ENCODE peak calls at places on chromosomes 7 and 10, in five cellular contexts. J is body of pancreas, T is cardiac muscle cell, B is WERI-Rb-1, Q is transverse colon. R is an unnamed sample.

GRCh38 chr10:132470306-132471124 is 67.1 kb upstream of the INPP5A start:
- DNase-seq in J (no peak), Q (peak; percentile 6), B (no peak), T (no peak), R (peak; percentile 68)

GRCh38 chr10:129622736-129623135 is 155.7 kb downstream of the MGMT start:
- DNase-seq in Q (no peak), T (no peak), B (no peak), J (no peak), R (no peak)

GRCh38 chr10:83603708-83604107 is 535.6 kb upstream of the GHITM start:
- DNase-seq in T (peak; percentile 57), B (no peak), J (no peak), Q (no peak), R (no peak)

GRCh38 chr10:75718996-75719395 is 287.6 kb downstream of the LRMDA start:
- DNase-seq in T (peak; percentile 6), Q (no peak), J (no peak), B (no peak), R (no peak)

GRCh38 chr7:86453454-86453853 is 190.3 kb upstream of the GRM3 start:
- DNase-seq in J (no peak), B (no peak), T (no peak), Q (no peak), R (no peak)

GRCh38 chr7:46844486-46844885 is 737.4 kb downstream of the TNS3 start:
- DNase-seq in J (no peak), T (peak; percentile 18), Q (no peak), B (no peak), R (no peak)

GRCh38 chr10:107081644-107082043 is 82.9 kb downstream of the SORCS1 start:
- DNase-seq in B (no peak), Q (no peak), J (no peak), T (no peak), R (no peak)

GRCh38 chr7:28072876-28073514 is 107.6 kb downstream of the JAZF1 start:
- DNase-seq in J (no peak), B (no peak), T (no peak), Q (no peak), R (no peak)

GRCh38 chr10:91137822-91138221 is 82.6 kb upstream of the PCGF5 start:
- DNase-seq in T (no peak), Q (no peak), B (peak; percentile 19), J (peak; percentile 78), R (no peak)

GRCh38 chr10:18658301-18658991 is 785 bp upstream of the ARL5B start:
- DNase-seq in T (peak; percentile 56), Q (peak; percentile 19), J (peak; percentile 57), B (no peak), R (no peak)

GRCh38 chr7:5425507-5426225 is 2.0 kb upstream of the TNRC18 start:
- DNase-seq in J (peak; percentile 79), B (peak; percentile 76), T (peak; percentile 91), Q (peak; percentile 69), R (peak; percentile 74)

GRCh38 chr10:58943234-58943633 is 233.2 kb upstream of the PHYHIPL start:
- DNase-seq in Q (no peak), J (no peak), T (no peak), B (no peak), R (no peak)

GRCh38 chr7:35970458-35970857 is 169.6 kb downstream of the SEPTIN7 start:
- DNase-seq in J (no peak), Q (no peak), B (no peak), T (no peak), R (no peak)

GRCh38 chr7:12094365-12094921 is 116.7 kb upstream of the TMEM106B start:
- DNase-seq in T (peak; percentile 11), Q (no peak), J (no peak), B (no peak), R (no peak)

GRCh38 chr10:85319150-85319549 is 990.8 kb downstream of the CCSER2 start:
- DNase-seq in T (no peak), B (peak; percentile 12), Q (no peak), J (no peak), R (no peak)

GRCh38 chr10:85319826-85320225 is 991.4 kb downstream of the CCSER2 start:
- DNase-seq in Q (no peak), T (no peak), J (peak; percentile 39), B (peak; percentile 18), R (no peak)

GRCh38 chr10:85315657-85316056 is 987.3 kb downstream of the CCSER2 start:
- DNase-seq in Q (no peak), J (no peak), T (no peak), B (no peak), R (no peak)

DNA sequence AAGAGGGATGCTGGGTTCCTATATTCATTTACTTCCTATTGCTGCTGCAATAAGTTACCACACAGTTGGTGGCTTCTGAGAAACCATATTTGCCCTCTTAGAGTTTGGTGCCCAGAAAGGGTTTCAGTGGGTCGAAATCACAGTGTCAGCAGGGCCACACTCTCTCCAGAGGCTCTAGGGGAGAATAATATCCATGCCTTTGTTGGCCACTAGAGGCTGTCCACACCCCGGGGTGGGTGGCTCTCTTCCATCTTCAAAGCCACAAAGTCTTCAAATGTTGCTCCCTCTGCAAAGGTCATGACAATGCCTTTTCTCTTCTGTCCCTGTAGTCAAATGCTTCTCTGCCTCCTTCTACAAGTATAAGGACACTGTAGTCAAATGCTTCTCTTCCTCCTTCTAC is 989.4 kb downstream of the CCSER2 start:
- DNase-seq in B (peak; percentile 42), Q (no peak), T (no peak), J (no peak), R (no peak)
- H3K4me3 ChIP-seq in B (no peak overlapping the region), Q (no peak overlapping the region), T (no peak overlapping the region), J (no peak overlapping the region), R (no peak overlapping the region)

DNA sequence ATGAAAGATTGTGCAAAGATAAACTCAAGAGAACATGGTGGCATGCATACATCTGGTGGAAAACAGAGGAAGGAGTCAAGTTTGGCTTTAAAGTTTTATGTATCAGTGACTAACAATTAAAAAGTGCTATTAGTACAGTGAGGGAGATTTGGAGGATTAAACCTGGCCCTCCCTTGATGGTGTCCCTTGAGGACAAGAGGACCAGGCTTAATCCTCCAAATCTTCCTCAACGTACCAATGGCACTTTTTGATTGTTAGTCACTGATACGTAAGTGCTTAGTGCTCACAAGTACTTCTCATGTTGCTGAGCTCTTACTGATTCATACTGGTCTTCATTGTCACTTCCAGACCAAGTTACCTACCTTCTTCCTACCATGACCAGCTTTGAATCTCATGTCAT is 47.2 kb upstream of the SEMA3E start:
- DNase-seq in J (no peak), Q (no peak), B (no peak), T (no peak), R (no peak)
- H3K27me3 ChIP-seq in J (no peaks in the 10 kb centered on the region), Q (no peaks in the 10 kb centered on the region), B (no peaks in the 10 kb centered on the region), T (no peaks in the 10 kb centered on the region), R (no peaks in the 10 kb centered on the region)

GRCh38 chr7:137343483-137343841 is at the start of gene PTN:
- DNase-seq in Q (peak; percentile 13), J (peak; percentile 17), B (peak; percentile 16), T (peak; percentile 53), R (no peak)
- H3K4me3 ChIP-seq in Q (no peak within 1 kb of the TSS), J (no peak within 1 kb of the TSS), B (peak within 1 kb of the TSS; percentile 36), T (peak within 1 kb of the TSS; percentile 44), R (no peak within 1 kb of the TSS)

DNA sequence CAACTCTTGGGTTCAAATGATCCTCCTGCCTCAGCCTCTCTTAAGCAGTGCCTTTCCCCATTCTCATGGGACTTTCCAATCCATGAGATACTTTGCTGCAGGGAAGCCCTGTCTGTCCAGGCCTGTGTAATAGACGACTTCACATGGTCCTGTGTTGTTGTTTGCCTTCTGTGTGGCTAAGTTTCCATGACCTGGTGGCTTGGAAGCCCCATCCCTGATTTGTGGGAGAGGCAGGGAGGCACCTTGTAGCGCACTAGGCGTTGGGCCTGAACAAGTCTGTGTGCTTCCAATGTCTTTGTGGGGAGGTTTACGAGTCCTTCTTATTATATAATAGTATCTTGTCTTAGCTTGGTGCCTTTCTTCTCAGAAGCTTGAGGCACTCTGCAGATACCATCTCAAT is 49.1 kb downstream of the TCF7L2 start:
- DNase-seq in J (no peak), B (no peak), T (no peak), Q (no peak), R (no peak)
- H3K27me3 ChIP-seq in J (no peaks in the 10 kb centered on the region), B (no peaks in the 10 kb centered on the region), T (no peaks in the 10 kb centered on the region), Q (no peaks in the 10 kb centered on the region), R (no peaks in the 10 kb centered on the region)

GRCh38 chr7:79868010-79868409 is 266.6 kb upstream of the GNAI1 start:
- DNase-seq in J (no peak), T (peak; percentile 32), Q (no peak), B (no peak), R (no peak)
- H3K4me3 ChIP-seq in J (no peak overlapping the region), T (no peak overlapping the region), Q (no peak overlapping the region), B (no peak overlapping the region), R (no peak overlapping the region)

DNA sequence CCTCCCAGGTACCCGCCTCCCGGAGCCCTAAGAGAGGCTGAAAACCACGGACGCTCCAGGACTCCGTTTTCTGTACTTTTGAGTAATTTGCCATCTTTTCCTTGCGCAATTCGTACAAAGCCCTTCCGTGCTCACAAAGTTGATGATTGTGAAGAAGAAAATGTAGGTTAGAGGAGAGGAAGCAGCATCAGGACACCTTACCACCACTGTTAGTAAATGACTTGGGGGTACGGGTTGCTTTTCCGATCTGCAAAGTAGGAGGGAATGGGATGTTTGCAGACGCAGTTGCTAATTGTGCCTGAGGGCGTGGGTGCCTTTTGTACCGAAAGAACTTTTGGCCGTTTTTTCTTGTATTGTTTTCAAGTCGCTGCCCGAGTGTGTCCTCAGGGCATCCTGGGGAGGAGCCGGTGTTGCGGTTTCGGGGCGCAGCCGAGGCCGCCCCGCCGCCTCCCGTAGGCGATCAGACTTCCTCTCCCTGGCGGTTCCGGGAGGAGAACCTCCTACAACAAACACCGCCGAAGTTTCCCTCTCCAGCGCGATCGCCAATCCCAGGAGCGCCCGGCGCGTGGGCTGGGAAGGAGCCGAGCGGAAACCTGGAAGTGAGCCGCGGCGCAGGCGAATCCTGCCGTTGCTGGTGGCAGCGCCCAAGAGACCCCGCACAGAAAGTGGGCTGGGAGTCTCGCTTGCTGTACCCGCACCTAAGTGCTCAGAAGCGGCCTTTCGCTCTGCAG is 985 bp downstream of the PRR15 start:
- DNase-seq in J (peak; percentile 67), B (no peak), T (peak; percentile 78), Q (peak; percentile 73), R (peak; percentile 38)
- H3K27me3 ChIP-seq in J (no peaks in the 10 kb centered on the region), B (no peaks in the 10 kb centered on the region), T (peaks cover 72% of the 10 kb centered on the region), Q (peaks cover 64% of the 10 kb centered on the region), R (peaks cover 4% of the 10 kb centered on the region)

GRCh38 chr7:130953193-130953592 is 219.2 kb upstream of the KLF14 start:
- DNase-seq in J (no peak), B (no peak), T (no peak), Q (no peak), R (no peak)

GRCh38 chr7:130956417-130957139 is 222.6 kb upstream of the KLF14 start:
- DNase-seq in Q (no peak), B (no peak), J (no peak), T (no peak), R (no peak)

GRCh38 chr7:130957140-130957513 is 223.1 kb upstream of the KLF14 start:
- DNase-seq in J (no peak), Q (no peak), T (no peak), B (no peak), R (no peak)

GRCh38 chr7:130955560-130955919 is 221.5 kb upstream of the KLF14 start:
- DNase-seq in J (no peak), B (no peak), Q (no peak), T (no peak), R (no peak)

GRCh38 chr7:130954918-130955559 is 221.0 kb upstream of the KLF14 start:
- DNase-seq in B (no peak), J (no peak), T (no peak), Q (no peak), R (no peak)
- H3K4me3 ChIP-seq in B (no peak overlapping the region), J (no peak overlapping the region), T (no peak overlapping the region), Q (no peak overlapping the region), R (no peak overlapping the region)

GRCh38 chr10:99449023-99449422 is 18.6 kb upstream of the GOT1 start:
- DNase-seq in B (no peak), Q (no peak), T (no peak), J (no peak), R (no peak)
- H3K27me3 ChIP-seq in B (no peaks in the 10 kb centered on the region), Q (peaks cover 45% of the 10 kb centered on the region), T (no peaks in the 10 kb centered on the region), J (no peaks in the 10 kb centered on the region), R (no peaks in the 10 kb centered on the region)

R was measured in lung.